ENCODE peak calls at places on chromosomes 1 and 21, in six cellular contexts. One of them, this sample, is unnamed.

GRCh38 chr1:204836856-204837255 is 33.8 kb upstream of the NFASC start:
- DNase-seq in left colon: no peak
- DNase-seq in stimulated activated CD4-positive, alpha-beta T cell treated with anti-CD3 and anti-CD28 coated beads, Interleukin-4, amount 100 ng/mL, for 1 hour: no peak
- DNase-seq in naive thymus-derived CD8-positive, alpha-beta T cell: no peak
- DNase-seq in left ventricle myocardium inferior: no peak
- DNase-seq in progenitor cell of endocrine pancreas: no peak
- DNase-seq in this sample: no peak

GRCh38 chr1:207807395-207808321 is 55.8 kb downstream of the CD46 start:
- DNase-seq in stimulated activated CD4-positive, alpha-beta T cell treated with anti-CD3 and anti-CD28 coated beads, Interleukin-4, amount 100 ng/mL, for 1 hour: no peak
- DNase-seq in left ventricle myocardium inferior: peak; percentile 73
- DNase-seq in progenitor cell of endocrine pancreas: no peak
- DNase-seq in left colon: peak; percentile 84
- DNase-seq in naive thymus-derived CD8-positive, alpha-beta T cell: no peak
- DNase-seq in this sample: peak; percentile 70

GRCh38 chr1:186967659-186968394 is 139.1 kb downstream of the PLA2G4A start:
- DNase-seq in progenitor cell of endocrine pancreas: no peak
- DNase-seq in left ventricle myocardium inferior: no peak
- DNase-seq in naive thymus-derived CD8-positive, alpha-beta T cell: no peak
- DNase-seq in stimulated activated CD4-positive, alpha-beta T cell treated with anti-CD3 and anti-CD28 coated beads, Interleukin-4, amount 100 ng/mL, for 1 hour: no peak
- DNase-seq in left colon: no peak
- DNase-seq in this sample: no peak

GRCh38 chr1:201711101-201711597 is 117.8 kb upstream of the IPO9 start:
- DNase-seq in left ventricle myocardium inferior: no peak
- DNase-seq in left colon: no peak
- DNase-seq in naive thymus-derived CD8-positive, alpha-beta T cell: no peak
- DNase-seq in stimulated activated CD4-positive, alpha-beta T cell treated with anti-CD3 and anti-CD28 coated beads, Interleukin-4, amount 100 ng/mL, for 1 hour: no peak
- DNase-seq in progenitor cell of endocrine pancreas: no peak
- DNase-seq in this sample: no peak

GRCh38 chr1:226603030-226603960 is 54.7 kb downstream of the STUM start:
- DNase-seq in naive thymus-derived CD8-positive, alpha-beta T cell: no peak
- DNase-seq in left colon: no peak
- DNase-seq in left ventricle myocardium inferior: peak; percentile 76
- DNase-seq in progenitor cell of endocrine pancreas: no peak
- DNase-seq in stimulated activated CD4-positive, alpha-beta T cell treated with anti-CD3 and anti-CD28 coated beads, Interleukin-4, amount 100 ng/mL, for 1 hour: no peak
- DNase-seq in this sample: peak; percentile 69

GRCh38 chr1:21280482-21280881 is 9.8 kb downstream of the ECE1 start:
- DNase-seq in left ventricle myocardium inferior: no peak
- DNase-seq in stimulated activated CD4-positive, alpha-beta T cell treated with anti-CD3 and anti-CD28 coated beads, Interleukin-4, amount 100 ng/mL, for 1 hour: no peak
- DNase-seq in naive thymus-derived CD8-positive, alpha-beta T cell: no peak
- DNase-seq in progenitor cell of endocrine pancreas: no peak
- DNase-seq in left colon: no peak
- DNase-seq in this sample: no peak

GRCh38 chr1:27357281-27358037 is 9.3 kb downstream of the MAP3K6 start:
- DNase-seq in left colon: peak; percentile 68
- DNase-seq in left ventricle myocardium inferior: peak; percentile 76
- DNase-seq in progenitor cell of endocrine pancreas: peak; percentile 65
- DNase-seq in naive thymus-derived CD8-positive, alpha-beta T cell: peak; percentile 81
- DNase-seq in stimulated activated CD4-positive, alpha-beta T cell treated with anti-CD3 and anti-CD28 coated beads, Interleukin-4, amount 100 ng/mL, for 1 hour: peak; percentile 81
- DNase-seq in this sample: peak; percentile 87

GRCh38 chr1:164017239-164017638 is 541.7 kb upstream of the PBX1 start:
- DNase-seq in naive thymus-derived CD8-positive, alpha-beta T cell: no peak
- DNase-seq in left colon: no peak
- DNase-seq in left ventricle myocardium inferior: no peak
- DNase-seq in stimulated activated CD4-positive, alpha-beta T cell treated with anti-CD3 and anti-CD28 coated beads, Interleukin-4, amount 100 ng/mL, for 1 hour: no peak
- DNase-seq in progenitor cell of endocrine pancreas: no peak
- DNase-seq in this sample: no peak

GRCh38 chr1:103333141-103333540 is 192.4 kb upstream of the RNPC3 start:
- DNase-seq in stimulated activated CD4-positive, alpha-beta T cell treated with anti-CD3 and anti-CD28 coated beads, Interleukin-4, amount 100 ng/mL, for 1 hour: no peak
- DNase-seq in left colon: no peak
- DNase-seq in left ventricle myocardium inferior: no peak
- DNase-seq in naive thymus-derived CD8-positive, alpha-beta T cell: no peak
- DNase-seq in progenitor cell of endocrine pancreas: no peak
- DNase-seq in this sample: no peak

GRCh38 chr1:81408404-81408803 is 392.3 kb upstream of the ADGRL2 start:
- DNase-seq in progenitor cell of endocrine pancreas: no peak
- DNase-seq in stimulated activated CD4-positive, alpha-beta T cell treated with anti-CD3 and anti-CD28 coated beads, Interleukin-4, amount 100 ng/mL, for 1 hour: no peak
- DNase-seq in left colon: no peak
- DNase-seq in naive thymus-derived CD8-positive, alpha-beta T cell: no peak
- DNase-seq in left ventricle myocardium inferior: no peak
- DNase-seq in this sample: no peak

GRCh38 chr1:199463521-199464127 is 563.9 kb upstream of the NR5A2 start:
- DNase-seq in stimulated activated CD4-positive, alpha-beta T cell treated with anti-CD3 and anti-CD28 coated beads, Interleukin-4, amount 100 ng/mL, for 1 hour: no peak
- DNase-seq in left colon: no peak
- DNase-seq in naive thymus-derived CD8-positive, alpha-beta T cell: no peak
- DNase-seq in left ventricle myocardium inferior: no peak
- DNase-seq in progenitor cell of endocrine pancreas: no peak
- DNase-seq in this sample: peak; percentile 26

GRCh38 chr21:35611752-35612151 is 448.6 kb downstream of the SETD4 start:
- DNase-seq in progenitor cell of endocrine pancreas: no peak
- DNase-seq in naive thymus-derived CD8-positive, alpha-beta T cell: no peak
- DNase-seq in stimulated activated CD4-positive, alpha-beta T cell treated with anti-CD3 and anti-CD28 coated beads, Interleukin-4, amount 100 ng/mL, for 1 hour: no peak
- DNase-seq in left colon: no peak
- DNase-seq in left ventricle myocardium inferior: no peak
- DNase-seq in this sample: no peak

GRCh38 chr1:26946270-26946669 is 14.0 kb downstream of the KDF1 start:
- DNase-seq in progenitor cell of endocrine pancreas: no peak
- DNase-seq in naive thymus-derived CD8-positive, alpha-beta T cell: no peak
- DNase-seq in stimulated activated CD4-positive, alpha-beta T cell treated with anti-CD3 and anti-CD28 coated beads, Interleukin-4, amount 100 ng/mL, for 1 hour: no peak
- DNase-seq in left colon: no peak
- DNase-seq in left ventricle myocardium inferior: no peak
- DNase-seq in this sample: no peak

GRCh38 chr1:28973850-28974841 is 59.8 kb downstream of the EPB41 start:
- DNase-seq in stimulated activated CD4-positive, alpha-beta T cell treated with anti-CD3 and anti-CD28 coated beads, Interleukin-4, amount 100 ng/mL, for 1 hour: no peak
- DNase-seq in progenitor cell of endocrine pancreas: no peak
- DNase-seq in left ventricle myocardium inferior: no peak
- DNase-seq in left colon: no peak
- DNase-seq in naive thymus-derived CD8-positive, alpha-beta T cell: no peak
- DNase-seq in this sample: no peak

GRCh38 chr1:164764333-164764732 is 205.3 kb downstream of the PBX1 start:
- DNase-seq in left ventricle myocardium inferior: no peak
- DNase-seq in progenitor cell of endocrine pancreas: no peak
- DNase-seq in left colon: no peak
- DNase-seq in naive thymus-derived CD8-positive, alpha-beta T cell: no peak
- DNase-seq in stimulated activated CD4-positive, alpha-beta T cell treated with anti-CD3 and anti-CD28 coated beads, Interleukin-4, amount 100 ng/mL, for 1 hour: no peak
- DNase-seq in this sample: no peak

GRCh38 chr1:207181838-207182237 is 77.8 kb downstream of the C4BPA start:
- DNase-seq in left ventricle myocardium inferior: no peak
- DNase-seq in left colon: no peak
- DNase-seq in naive thymus-derived CD8-positive, alpha-beta T cell: no peak
- DNase-seq in progenitor cell of endocrine pancreas: no peak
- DNase-seq in stimulated activated CD4-positive, alpha-beta T cell treated with anti-CD3 and anti-CD28 coated beads, Interleukin-4, amount 100 ng/mL, for 1 hour: no peak
- DNase-seq in this sample: no peak

GRCh38 chr1:199639453-199639852 is 388.1 kb upstream of the NR5A2 start:
- DNase-seq in left ventricle myocardium inferior: no peak
- DNase-seq in naive thymus-derived CD8-positive, alpha-beta T cell: no peak
- DNase-seq in progenitor cell of endocrine pancreas: no peak
- DNase-seq in left colon: no peak
- DNase-seq in stimulated activated CD4-positive, alpha-beta T cell treated with anti-CD3 and anti-CD28 coated beads, Interleukin-4, amount 100 ng/mL, for 1 hour: no peak
- DNase-seq in this sample: no peak

GRCh38 chr1:156337052-156337887 is 822 bp downstream of the CCT3 start:
- DNase-seq in naive thymus-derived CD8-positive, alpha-beta T cell: no peak
- DNase-seq in stimulated activated CD4-positive, alpha-beta T cell treated with anti-CD3 and anti-CD28 coated beads, Interleukin-4, amount 100 ng/mL, for 1 hour: no peak
- DNase-seq in left ventricle myocardium inferior: no peak
- DNase-seq in progenitor cell of endocrine pancreas: no peak
- DNase-seq in left colon: no peak
- DNase-seq in this sample: no peak

This sample was measured in stomach.